ENCODE peak calls at places on chromosomes 13 and 19, in four cellular contexts. K is AG09309; C is stimulated activated CD8-positive, alpha-beta memory T cell treated with anti-CD3 and anti-CD28 coated beads, Interleukin-2, amount 100 ng/mL, for 1 hour; G is activated T-helper 1 cell treated with anti-CD3 and anti-CD28 coated beads, Interleukin-12 subunit alpha, Interleukin-12 subunit beta, Interleukin-2, Interleukin-4 antibody, amounts not matched to agents 30 ng/mL and 10 ng/mL and 1 ng/mL, durations not matched to agents 14 hours and 24 hours and 36 hours. M is an unnamed sample.

GRCh38 chr19:54133312-54133956 is 4.1 kb upstream of the CNOT3 start:
- DNase-seq in C (no peak), K (no peak), G (no peak), M (peak; percentile 34)

GRCh38 chr13:111076156-111077013 is 38.7 kb upstream of the ARHGEF7 start:
- DNase-seq in K (no peak), G (no peak), C (no peak), M (no peak)

GRCh38 chr13:111211789-111212516 is 96.8 kb downstream of the ARHGEF7 start:
- DNase-seq in G (no peak), C (no peak), K (no peak), M (no peak)

GRCh38 chr13:45872574-45872973 is 21.0 kb upstream of the SIAH3 start:
- DNase-seq in K (no peak), G (no peak), C (no peak), M (no peak)

GRCh38 chr19:41810301-41810700 is 13.9 kb downstream of the CEACAM3 start:
- DNase-seq in G (no peak), C (no peak), K (no peak), M (no peak)

GRCh38 chr19:16589917-16590316 is 17.7 kb upstream of the SLC35E1 start:
- DNase-seq in C (no peak), G (no peak), K (no peak), M (no peak)

GRCh38 chr13:26629260-26629659 is 71.8 kb downstream of the WASF3 start:
- DNase-seq in K (no peak), C (no peak), G (no peak), M (no peak)

GRCh38 chr13:107962209-107962608 is 253.1 kb downstream of the LIG4 start:
- DNase-seq in C (no peak), G (no peak), K (no peak), M (no peak)

GRCh38 chr19:35181387-35181786 is 26.9 kb downstream of the FXYD5 start:
- DNase-seq in G (no peak), K (no peak), C (no peak), M (no peak)